ENCODE peak calls at places on chromosomes 1 and 21, in five cellular contexts. O is NCI-H1092 treated with DMSO at 0.1 percent for 48 hours, N is activated gamma-delta T cell, E is nephron progenitor cell, G is kidney epithelial cell. Y is an unnamed sample.

GRCh38 chr1:201826830-201827229 is 2.1 kb upstream of the IPO9 start:
- DNase-seq in O (no peak), N (no peak), E (peak), G (no peak), Y (no peak)

GRCh38 chr1:53689736-53690401 is 49.1 kb downstream of the GLIS1 start:
- DNase-seq in O (no peak), N (no peak), E (no peak), G (no peak), Y (no peak)

GRCh38 chr1:201481761-201482493 is 12.9 kb upstream of the PHLDA3 start:
- DNase-seq in O (peak), N (peak), E (peak), G (no peak), Y (peak)

GRCh38 chr1:247387096-247387495 is 28.9 kb upstream of the NLRP3 start:
- DNase-seq in O (no peak), N (no peak), E (no peak), G (no peak), Y (no peak)

GRCh38 chr1:229119161-229119560 is 151.8 kb upstream of the RAB4A start:
- DNase-seq in O (no peak), N (no peak), E (no peak), G (no peak), Y (no peak)

GRCh38 chr1:204446413-204447111 is 34.9 kb upstream of the PPP1R15B start:
- DNase-seq in O (peak), N (no peak), E (peak), G (no peak), Y (peak)

GRCh38 chr21:29238967-29239289 is 59.8 kb upstream of the BACH1 start:
- DNase-seq in O (no peak), N (no peak), E (no peak), G (no peak), Y (no peak)

GRCh38 chr1:101216623-101217022 is 20.2 kb upstream of the S1PR1 start:
- DNase-seq in O (no peak), N (no peak), E (no peak), G (no peak), Y (no peak)

GRCh38 chr1:41482906-41483895 is 1.3 kb downstream of the EDN2 start:
- DNase-seq in O (no peak), N (no peak), E (no peak), G (no peak), Y (no peak)

GRCh38 chr1:84621553-84621952 is 47.3 kb upstream of the CTBS start:
- DNase-seq in O (no peak), N (no peak), E (no peak), G (no peak), Y (peak)

GRCh38 chr1:231387770-231388669 is 34.1 kb downstream of the EGLN1 start:
- DNase-seq in O (no peak), N (no peak), E (no peak), G (no peak), Y (no peak)

GRCh38 chr21:36188081-36188681 is 31.6 kb downstream of the DOP1B start:
- DNase-seq in O (peak), N (no peak), E (no peak), G (no peak), Y (no peak)

GRCh38 chr1:185767721-185768120 is 33.5 kb downstream of the HMCN1 start:
- DNase-seq in O (no peak), N (no peak), E (no peak), G (no peak), Y (no peak)

Y was measured in retina.